ENCODE peak calls at places on chromosomes 3 and 15, in four cellular contexts. One of them, this sample, is unnamed.

GRCh38 chr3:50632450-50632849 is 15.5 kb downstream of the MAPKAPK3 start:
- DNase-seq in breast epithelium: no peak
- DNase-seq in ovary: no peak
- DNase-seq in tibial nerve: no peak
- DNase-seq in this sample: no peak

GRCh38 chr15:55694652-55695150 is 48.3 kb downstream of the PRTG start:
- DNase-seq in breast epithelium: no peak
- DNase-seq in ovary: no peak
- DNase-seq in tibial nerve: no peak
- DNase-seq in this sample: no peak

GRCh38 chr3:194782767-194783404 is 97.2 kb downstream of the FAM43A start:
- DNase-seq in ovary: no peak
- DNase-seq in tibial nerve: no peak
- DNase-seq in breast epithelium: no peak
- DNase-seq in this sample: no peak

GRCh38 chr3:115151921-115152320 is 4.8 kb upstream of the ZBTB20 start:
- DNase-seq in ovary: no peak
- DNase-seq in breast epithelium: no peak
- DNase-seq in tibial nerve: no peak
- DNase-seq in this sample: no peak

GRCh38 chr3:49238274-49239127 is 38.5 kb downstream of the C3orf62 start:
- DNase-seq in ovary: peak
- DNase-seq in breast epithelium: no peak
- DNase-seq in tibial nerve: no peak
- DNase-seq in this sample: peak

GRCh38 chr3:104982130-104982529 is 384.6 kb upstream of the ALCAM start:
- DNase-seq in ovary: no peak
- DNase-seq in tibial nerve: no peak
- DNase-seq in breast epithelium: no peak
- DNase-seq in this sample: no peak

GRCh38 chr3:12906141-12906915 is 65.0 kb upstream of the RPL32 start:
- DNase-seq in tibial nerve: no peak
- DNase-seq in breast epithelium: no peak
- DNase-seq in ovary: no peak
- DNase-seq in this sample: no peak

GRCh38 chr3:122609798-122610559 is 32.5 kb downstream of the PARP15 start:
- DNase-seq in ovary: no peak
- DNase-seq in breast epithelium: no peak
- DNase-seq in tibial nerve: no peak
- DNase-seq in this sample: no peak

GRCh38 chr3:135539351-135539750 is 426.2 kb upstream of the PPP2R3A start:
- DNase-seq in breast epithelium: no peak
- DNase-seq in tibial nerve: no peak
- DNase-seq in ovary: no peak
- DNase-seq in this sample: no peak

GRCh38 chr3:176974303-176974702 is 223.0 kb downstream of the TBL1XR1 start:
- DNase-seq in ovary: no peak
- DNase-seq in breast epithelium: no peak
- DNase-seq in tibial nerve: no peak
- DNase-seq in this sample: no peak

GRCh38 chr3:160564949-160565441 is 376 bp downstream of the KPNA4 start:
- DNase-seq in ovary: no peak
- DNase-seq in tibial nerve: no peak
- DNase-seq in breast epithelium: no peak
- DNase-seq in this sample: no peak
- TF ChIP-seq POLR2A in ovary: no peak
- TF ChIP-seq POLR2A in tibial nerve: no peak
- TF ChIP-seq POLR2A in breast epithelium: no peak
- TF ChIP-seq POLR2A in this sample: no peak

DNA sequence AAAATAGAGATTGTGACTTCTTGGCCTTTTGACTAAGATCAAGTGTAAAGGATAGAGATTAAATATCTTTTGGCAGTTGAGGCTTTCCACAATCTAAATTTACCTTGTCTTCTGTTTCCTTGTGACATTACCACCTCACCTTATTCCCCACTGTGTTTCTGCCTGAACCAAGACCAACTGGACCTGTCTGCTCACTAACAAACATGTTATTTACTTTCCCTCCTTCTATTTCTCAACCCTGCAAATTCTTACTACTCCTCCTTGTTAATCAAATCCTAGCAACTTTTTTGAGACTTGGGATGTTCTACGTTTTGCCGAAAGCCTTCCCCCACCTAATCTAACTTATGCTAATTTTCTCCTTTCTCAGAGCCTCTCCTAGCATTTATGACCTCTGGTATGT is 7.4 kb upstream of the CCNL1 start:
- DNase-seq in tibial nerve: no peak
- DNase-seq in ovary: no peak
- DNase-seq in breast epithelium: no peak
- DNase-seq in this sample: no peak
- H3K27ac ChIP-seq in tibial nerve: no peak
- H3K27ac ChIP-seq in ovary: no peak
- H3K27ac ChIP-seq in breast epithelium: peak
- H3K27ac ChIP-seq in this sample: no peak

GRCh38 chr3:129795596-129795995 is 97.9 kb downstream of the TMCC1 start:
- DNase-seq in tibial nerve: no peak
- DNase-seq in ovary: no peak
- DNase-seq in breast epithelium: no peak
- DNase-seq in this sample: no peak
- H3K4me3 ChIP-seq in tibial nerve: no peak
- H3K4me3 ChIP-seq in ovary: no peak
- H3K4me3 ChIP-seq in breast epithelium: no peak
- H3K4me3 ChIP-seq in this sample: no peak

GRCh38 chr3:29282431-29283296 is 1.8 kb downstream of the RBMS3 start:
- DNase-seq in ovary: peak
- DNase-seq in tibial nerve: no peak
- DNase-seq in breast epithelium: no peak
- DNase-seq in this sample: no peak

GRCh38 chr3:29280675-29281264 is at the start of gene RBMS3:
- DNase-seq in tibial nerve: peak
- DNase-seq in ovary: peak
- DNase-seq in breast epithelium: peak
- DNase-seq in this sample: peak

GRCh38 chr3:29283297-29283681 is 2.4 kb downstream of the RBMS3 start:
- DNase-seq in ovary: no peak
- DNase-seq in breast epithelium: no peak
- DNase-seq in tibial nerve: no peak
- DNase-seq in this sample: no peak

GRCh38 chr3:29279830-29280229 is 1.0 kb upstream of the RBMS3 start:
- DNase-seq in ovary: peak
- DNase-seq in breast epithelium: no peak
- DNase-seq in tibial nerve: no peak
- DNase-seq in this sample: no peak

GRCh38 chr3:29281265-29282228 is 676 bp downstream of the RBMS3 start:
- DNase-seq in tibial nerve: no peak
- DNase-seq in breast epithelium: no peak
- DNase-seq in ovary: peak
- DNase-seq in this sample: peak
- TF ChIP-seq POLR2A in tibial nerve: no peak
- TF ChIP-seq POLR2A in breast epithelium: no peak
- TF ChIP-seq POLR2A in ovary: no peak
- TF ChIP-seq POLR2A in this sample: no peak

DNA sequence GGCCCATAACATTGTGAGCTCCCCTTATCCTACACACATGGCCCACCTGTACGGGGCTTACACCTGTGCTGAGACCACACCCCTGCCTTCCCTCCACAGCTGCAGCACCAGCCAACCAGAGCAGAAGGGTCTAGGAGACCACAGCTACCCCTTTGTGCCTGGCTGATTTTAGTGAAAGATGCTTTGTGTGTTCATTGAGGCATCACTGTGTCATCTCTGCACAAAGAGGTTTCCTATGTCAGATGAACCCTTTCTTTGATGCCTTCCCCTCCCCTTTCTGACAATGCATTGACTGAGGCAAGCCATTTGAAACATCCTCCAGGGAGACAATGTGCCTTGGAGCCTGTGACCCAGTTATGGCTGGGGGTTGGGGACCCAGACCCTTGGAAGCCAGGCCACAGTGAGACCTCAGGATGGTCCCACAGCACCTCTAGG is 54.9 kb upstream of the SLC7A14 start:
- DNase-seq in breast epithelium: no peak
- DNase-seq in ovary: no peak
- DNase-seq in tibial nerve: no peak
- DNase-seq in this sample: no peak
- H3K27ac ChIP-seq in breast epithelium: no peak
- H3K27ac ChIP-seq in ovary: no peak
- H3K27ac ChIP-seq in tibial nerve: no peak
- H3K27ac ChIP-seq in this sample: no peak

DNA sequence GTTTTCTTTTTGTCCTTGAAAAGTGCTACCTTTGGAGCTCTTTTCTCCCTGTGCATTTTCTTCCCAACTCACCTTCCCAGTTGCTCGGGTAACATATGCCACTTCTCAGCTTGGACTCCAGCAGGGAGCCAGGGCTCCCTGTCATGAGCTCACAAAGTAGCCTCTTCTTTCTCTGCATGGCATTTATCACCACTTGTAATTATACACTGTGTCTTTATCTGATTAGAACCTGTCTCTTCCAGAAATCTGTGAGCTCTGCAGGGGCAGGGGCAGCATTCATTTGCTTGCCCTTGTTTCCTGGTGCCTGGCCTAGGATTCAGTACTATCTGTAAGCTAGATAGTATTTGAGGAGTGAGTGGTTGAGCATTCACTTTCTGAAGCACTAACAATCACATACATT is 100.9 kb downstream of the CLSTN2 start:
- DNase-seq in ovary: no peak
- DNase-seq in breast epithelium: no peak
- DNase-seq in tibial nerve: no peak
- DNase-seq in this sample: no peak
- H3K4me3 ChIP-seq in ovary: no peak
- H3K4me3 ChIP-seq in breast epithelium: no peak
- H3K4me3 ChIP-seq in tibial nerve: no peak
- H3K4me3 ChIP-seq in this sample: no peak

GRCh38 chr15:44711089-44711355 is at the start of gene PATL2:
- DNase-seq in ovary: no peak
- DNase-seq in tibial nerve: no peak
- DNase-seq in breast epithelium: no peak
- DNase-seq in this sample: no peak

GRCh38 chr15:44713006-44713966 is 2.0 kb downstream of the B2M start:
- DNase-seq in ovary: no peak
- DNase-seq in tibial nerve: no peak
- DNase-seq in breast epithelium: no peak
- DNase-seq in this sample: no peak

GRCh38 chr15:44710236-44711088 is 661 bp downstream of the PATL2 start:
- DNase-seq in ovary: no peak
- DNase-seq in tibial nerve: no peak
- DNase-seq in breast epithelium: no peak
- DNase-seq in this sample: no peak

GRCh38 chr15:44712108-44713005 is 1.0 kb downstream of the B2M start:
- DNase-seq in ovary: peak
- DNase-seq in breast epithelium: peak
- DNase-seq in tibial nerve: peak
- DNase-seq in this sample: peak

DNA sequence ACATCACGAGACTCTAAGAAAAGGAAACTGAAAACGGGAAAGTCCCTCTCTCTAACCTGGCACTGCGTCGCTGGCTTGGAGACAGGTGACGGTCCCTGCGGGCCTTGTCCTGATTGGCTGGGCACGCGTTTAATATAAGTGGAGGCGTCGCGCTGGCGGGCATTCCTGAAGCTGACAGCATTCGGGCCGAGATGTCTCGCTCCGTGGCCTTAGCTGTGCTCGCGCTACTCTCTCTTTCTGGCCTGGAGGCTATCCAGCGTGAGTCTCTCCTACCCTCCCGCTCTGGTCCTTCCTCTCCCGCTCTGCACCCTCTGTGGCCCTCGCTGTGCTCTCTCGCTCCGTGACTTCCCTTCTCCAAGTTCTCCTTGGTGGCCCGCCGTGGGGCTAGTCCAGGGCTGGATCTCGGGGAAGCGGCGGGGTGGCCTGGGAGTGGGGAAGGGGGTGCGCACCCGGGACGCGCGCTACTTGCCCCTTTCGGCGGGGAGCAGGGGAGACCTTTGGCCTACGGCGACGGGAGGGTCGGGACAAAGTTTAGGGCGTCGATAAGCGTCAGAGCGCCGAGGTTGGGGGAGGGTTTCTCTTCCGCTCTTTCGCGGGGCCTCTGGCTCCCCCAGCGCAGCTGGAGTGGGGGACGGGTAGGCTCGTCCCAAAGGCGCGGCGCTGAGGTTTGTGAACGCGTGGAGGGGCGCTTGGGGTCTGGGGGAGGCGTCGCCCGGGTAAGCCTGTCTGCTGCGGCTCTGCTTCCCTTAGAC is at the start of gene B2M:
- DNase-seq in breast epithelium: peak
- DNase-seq in ovary: peak
- DNase-seq in tibial nerve: peak
- DNase-seq in this sample: peak
- TF ChIP-seq POLR2A in breast epithelium: peak
- TF ChIP-seq POLR2A in ovary: peak
- TF ChIP-seq POLR2A in tibial nerve: peak
- TF ChIP-seq POLR2A in this sample: peak